ENCODE peak calls at places on chromosomes 4 and X, in four cellular contexts. F, C, T and L are unnamed samples.

GRCh38 chrX:39011454-39012204 is 210.4 kb downstream of the MID1IP1 start:
- DNase-seq in F (no peak), C (peak), T (no peak), L (peak)

GRCh38 chr4:146585761-146586333 is 52.8 kb upstream of the POU4F2 start:
- DNase-seq in F (peak), C (no peak), T (no peak), L (no peak)

GRCh38 chr4:55127521-55127920 is 2.1 kb upstream of the KDR start:
- DNase-seq in F (no peak), C (no peak), T (no peak), L (no peak)

GRCh38 chrX:110847334-110847733 is 51.7 kb upstream of the CHRDL1 start:
- DNase-seq in F (no peak), C (no peak), T (peak), L (no peak)

GRCh38 chr4:118762753-118763477 is 73.0 kb downstream of the SEC24D start:
- DNase-seq in F (no peak), C (no peak), T (no peak), L (no peak)

GRCh38 chr4:145069361-145069760 is 28.6 kb downstream of the ANAPC10 start:
- DNase-seq in F (no peak), C (no peak), T (no peak), L (no peak)

GRCh38 chrX:129925305-129926092 is 19.5 kb downstream of the UTP14A start:
- DNase-seq in F (peak), C (peak), T (peak), L (peak)

GRCh38 chrX:54085666-54086065 is 41.4 kb upstream of the PHF8 start:
- DNase-seq in F (no peak), C (no peak), T (no peak), L (no peak)

GRCh38 chr4:18593297-18594002 is 571.9 kb upstream of the LCORL start:
- DNase-seq in F (no peak), C (peak), T (peak), L (no peak)
- TF ChIP-seq CTCF in F (peak), C (peak), T (peak), L (peak)

GRCh38 chr4:113125418-113125817 is 76.0 kb downstream of the ANK2 start:
- DNase-seq in F (no peak), C (no peak), T (no peak), L (no peak)
- H3K27ac ChIP-seq in F (no peak), C (no peak), T (no peak), L (no peak)

DNA sequence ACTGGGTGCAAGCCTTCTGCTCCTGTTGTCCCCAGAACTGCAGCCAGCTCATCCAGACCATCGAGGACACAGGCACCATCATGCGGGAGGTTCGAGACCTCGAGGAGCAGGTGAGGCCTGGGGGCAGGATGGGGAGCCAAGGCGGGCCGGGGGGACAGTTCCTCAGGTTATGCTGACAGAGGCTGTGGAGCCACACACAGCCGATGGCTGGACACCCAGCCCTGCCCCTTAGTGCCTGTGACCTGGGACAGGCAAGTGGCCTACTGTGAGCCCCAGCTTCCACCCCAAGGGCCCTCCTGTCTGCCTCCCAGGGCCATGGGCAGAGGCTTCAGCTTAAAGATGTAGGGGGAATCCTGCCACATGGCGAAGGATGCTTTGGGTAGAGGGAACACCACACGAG is 14.3 kb downstream of the CCDC22 start:
- DNase-seq in F (no peak), C (no peak), T (no peak), L (no peak)
- TF ChIP-seq CTCF in F (no peak), C (no peak), T (no peak), L (no peak)

DNA sequence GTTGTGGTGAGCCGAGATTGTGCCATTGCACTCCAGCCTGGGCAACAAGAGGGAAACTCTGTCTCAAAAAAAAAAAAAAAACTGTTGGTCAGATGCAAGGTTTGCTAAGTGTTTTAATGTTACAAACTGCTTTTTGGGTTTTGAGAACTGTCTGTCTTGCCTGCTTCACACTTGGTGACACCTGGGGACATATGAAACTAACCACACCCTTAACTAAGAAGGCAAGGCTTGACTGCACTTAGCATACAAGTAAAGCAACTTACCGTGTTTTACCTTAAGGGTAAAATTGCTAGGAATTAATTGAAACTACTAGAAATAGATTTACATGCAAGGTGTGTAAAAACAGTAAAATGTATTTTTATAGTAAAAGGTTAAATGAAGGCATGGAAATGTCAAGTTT is 180.4 kb downstream of the OR13H1 start:
- DNase-seq in F (no peak), C (no peak), T (no peak), L (no peak)
- H3K27ac ChIP-seq in F (no peak), C (no peak), T (no peak), L (no peak)

GRCh38 chr4:177547985-177548384 is 105.7 kb upstream of the AGA start:
- DNase-seq in F (no peak), C (no peak), T (no peak), L (no peak)

DNA sequence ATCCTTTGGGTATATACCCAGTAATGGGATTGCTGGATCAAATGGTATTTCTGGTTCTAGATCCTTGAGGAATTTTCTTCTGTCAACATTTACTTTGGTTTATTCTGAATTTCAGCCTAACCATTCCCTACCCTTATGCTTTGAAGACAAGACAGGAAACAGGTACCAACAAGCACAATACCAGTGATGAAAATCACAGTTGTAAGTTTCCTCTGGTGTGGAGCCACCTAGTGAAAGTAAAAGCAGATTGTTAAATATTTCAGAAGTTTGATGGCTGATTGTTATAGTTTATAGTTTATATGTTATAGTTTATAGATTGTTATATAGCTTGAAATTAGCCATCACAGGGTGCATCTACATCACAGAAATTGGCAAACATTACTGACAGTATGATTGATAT is 104.5 kb upstream of the AGA start:
- DNase-seq in F (no peak), C (no peak), T (no peak), L (no peak)
- TF ChIP-seq CTCF in F (no peak), C (no peak), T (no peak), L (no peak)

GRCh38 chr4:150231108-150231770 is 153.0 kb downstream of the DCLK2 start:
- DNase-seq in F (no peak), C (no peak), T (no peak), L (no peak)

GRCh38 chr4:150230556-150230955 is 152.3 kb downstream of the DCLK2 start:
- DNase-seq in F (no peak), C (no peak), T (no peak), L (no peak)

GRCh38 chr4:150224896-150225591 is 146.8 kb downstream of the DCLK2 start:
- DNase-seq in F (no peak), C (no peak), T (no peak), L (no peak)

GRCh38 chr4:150232029-150232428 is 153.8 kb downstream of the DCLK2 start:
- DNase-seq in F (no peak), C (no peak), T (no peak), L (no peak)

GRCh38 chr4:150229538-150229937 is 151.3 kb downstream of the DCLK2 start:
- DNase-seq in F (no peak), C (no peak), T (no peak), L (no peak)
- H3K27ac ChIP-seq in F (no peak), C (no peak), T (peak), L (no peak)

GRCh38 chr4:107153228-107153627 is 117.1 kb upstream of the DKK2 start:
- DNase-seq in F (no peak), C (no peak), T (no peak), L (no peak)
- TF ChIP-seq CTCF in F (no peak), C (no peak), T (no peak), L (no peak)

GRCh38 chrX:12987340-12987739 is 12.4 kb downstream of the TMSB4X start:
- DNase-seq in F (no peak), C (no peak), T (no peak), L (no peak)
- H3K27ac ChIP-seq in F (no peak), C (no peak), T (peak), L (no peak)

GRCh38 chr4:165112258-165113156 is at the start of gene TMEM192:
- DNase-seq in F (peak), C (peak), T (no peak), L (peak)
- TF ChIP-seq CTCF in F (peak), C (peak), T (peak), L (peak)

GRCh38 chr4:148143174-148143573 is 299.0 kb downstream of the NR3C2 start:
- DNase-seq in F (no peak), C (no peak), T (no peak), L (no peak)
- H3K27ac ChIP-seq in F (no peak), C (no peak), T (no peak), L (no peak)